ENCODE peak calls at places on chromosomes 2 and 18, in eight cellular contexts. One of them, this sample, is unnamed.

GRCh38 chr2:20212871-20213503 is 11.9 kb downstream of the SDC1 start:
- DNase-seq in neural crest cell: no peak
- DNase-seq in AG04449: no peak
- DNase-seq in AG09309: no peak
- DNase-seq in endothelial cell of umbilical vein: peak
- DNase-seq in BJ: no peak
- DNase-seq in right atrium auricular region: no peak
- DNase-seq in psoas muscle: no peak
- DNase-seq in this sample: no peak

GRCh38 chr18:37341473-37342086 is 224.0 kb downstream of the CELF4 start:
- DNase-seq in AG09309: no peak
- DNase-seq in AG04449: no peak
- DNase-seq in psoas muscle: no peak
- DNase-seq in endothelial cell of umbilical vein: no peak
- DNase-seq in neural crest cell: no peak
- DNase-seq in right atrium auricular region: no peak
- DNase-seq in BJ: no peak
- DNase-seq in this sample: no peak

GRCh38 chr2:134137182-134137595 is 116.7 kb upstream of the MGAT5 start:
- DNase-seq in AG09309: no peak
- DNase-seq in right atrium auricular region: no peak
- DNase-seq in neural crest cell: no peak
- DNase-seq in psoas muscle: no peak
- DNase-seq in BJ: no peak
- DNase-seq in AG04449: no peak
- DNase-seq in endothelial cell of umbilical vein: peak
- DNase-seq in this sample: peak

GRCh38 chr18:59562751-59563150 is 134.5 kb downstream of the CCBE1 start:
- DNase-seq in BJ: no peak
- DNase-seq in neural crest cell: no peak
- DNase-seq in psoas muscle: no peak
- DNase-seq in endothelial cell of umbilical vein: no peak
- DNase-seq in AG09309: no peak
- DNase-seq in right atrium auricular region: no peak
- DNase-seq in AG04449: no peak
- DNase-seq in this sample: no peak

GRCh38 chr2:128003463-128003862 is 24.4 kb downstream of the SAP130 start:
- DNase-seq in BJ: no peak
- DNase-seq in AG04449: no peak
- DNase-seq in psoas muscle: no peak
- DNase-seq in AG09309: no peak
- DNase-seq in neural crest cell: no peak
- DNase-seq in right atrium auricular region: no peak
- DNase-seq in endothelial cell of umbilical vein: no peak
- DNase-seq in this sample: no peak

GRCh38 chr2:156399224-156399949 is 36.8 kb upstream of the GPD2 start:
- DNase-seq in endothelial cell of umbilical vein: no peak
- DNase-seq in BJ: no peak
- DNase-seq in neural crest cell: no peak
- DNase-seq in right atrium auricular region: no peak
- DNase-seq in psoas muscle: no peak
- DNase-seq in AG04449: no peak
- DNase-seq in AG09309: peak
- DNase-seq in this sample: peak

GRCh38 chr2:20962939-20963543 is 80.8 kb downstream of the APOB start:
- DNase-seq in right atrium auricular region: peak
- DNase-seq in endothelial cell of umbilical vein: peak
- DNase-seq in BJ: no peak
- DNase-seq in neural crest cell: peak
- DNase-seq in AG04449: no peak
- DNase-seq in AG09309: no peak
- DNase-seq in psoas muscle: peak
- DNase-seq in this sample: peak

GRCh38 chr2:182616471-182617393 is 99.3 kb upstream of the DNAJC10 start:
- DNase-seq in AG09309: peak
- DNase-seq in right atrium auricular region: no peak
- DNase-seq in endothelial cell of umbilical vein: peak
- DNase-seq in neural crest cell: no peak
- DNase-seq in psoas muscle: no peak
- DNase-seq in AG04449: peak
- DNase-seq in BJ: peak
- DNase-seq in this sample: peak

GRCh38 chr2:127058246-127058580 is 48.7 kb downstream of the BIN1 start:
- DNase-seq in AG09309: no peak
- DNase-seq in psoas muscle: peak
- DNase-seq in endothelial cell of umbilical vein: no peak
- DNase-seq in right atrium auricular region: no peak
- DNase-seq in AG04449: no peak
- DNase-seq in BJ: no peak
- DNase-seq in neural crest cell: no peak
- DNase-seq in this sample: no peak

GRCh38 chr2:151922845-151923666 is 94.8 kb upstream of the ARL5A start:
- DNase-seq in psoas muscle: peak
- DNase-seq in AG04449: no peak
- DNase-seq in neural crest cell: no peak
- DNase-seq in BJ: no peak
- DNase-seq in AG09309: no peak
- DNase-seq in endothelial cell of umbilical vein: peak
- DNase-seq in right atrium auricular region: peak
- DNase-seq in this sample: no peak

GRCh38 chr2:72933207-72933606 is 15.9 kb downstream of the EMX1 start:
- DNase-seq in endothelial cell of umbilical vein: no peak
- DNase-seq in BJ: no peak
- DNase-seq in right atrium auricular region: no peak
- DNase-seq in AG09309: no peak
- DNase-seq in psoas muscle: peak
- DNase-seq in neural crest cell: no peak
- DNase-seq in AG04449: no peak
- DNase-seq in this sample: no peak

GRCh38 chr2:103289101-103289725 is 527.4 kb downstream of the TMEM182 start:
- DNase-seq in psoas muscle: no peak
- DNase-seq in BJ: no peak
- DNase-seq in right atrium auricular region: no peak
- DNase-seq in neural crest cell: no peak
- DNase-seq in endothelial cell of umbilical vein: no peak
- DNase-seq in AG09309: no peak
- DNase-seq in AG04449: no peak
- DNase-seq in this sample: no peak

GRCh38 chr2:28586864-28587263 is 91.0 kb downstream of the PLB1 start:
- DNase-seq in psoas muscle: no peak
- DNase-seq in BJ: no peak
- DNase-seq in AG09309: no peak
- DNase-seq in right atrium auricular region: no peak
- DNase-seq in endothelial cell of umbilical vein: no peak
- DNase-seq in AG04449: no peak
- DNase-seq in neural crest cell: no peak
- DNase-seq in this sample: no peak

GRCh38 chr2:198424112-198424511 is 619.7 kb downstream of the PLCL1 start:
- DNase-seq in psoas muscle: no peak
- DNase-seq in AG04449: no peak
- DNase-seq in neural crest cell: no peak
- DNase-seq in endothelial cell of umbilical vein: no peak
- DNase-seq in AG09309: no peak
- DNase-seq in right atrium auricular region: no peak
- DNase-seq in BJ: no peak
- DNase-seq in this sample: no peak

GRCh38 chr2:109143214-109144187 is 14.5 kb downstream of the SH3RF3 start:
- DNase-seq in endothelial cell of umbilical vein: no peak
- DNase-seq in right atrium auricular region: no peak
- DNase-seq in psoas muscle: no peak
- DNase-seq in AG09309: no peak
- DNase-seq in neural crest cell: no peak
- DNase-seq in BJ: no peak
- DNase-seq in AG04449: no peak
- DNase-seq in this sample: no peak

GRCh38 chr2:48253301-48253700 is 276.7 kb upstream of the STON1 start:
- DNase-seq in neural crest cell: no peak
- DNase-seq in AG09309: no peak
- DNase-seq in AG04449: no peak
- DNase-seq in BJ: no peak
- DNase-seq in endothelial cell of umbilical vein: no peak
- DNase-seq in psoas muscle: no peak
- DNase-seq in right atrium auricular region: no peak
- DNase-seq in this sample: no peak

GRCh38 chr2:172350844-172351480 is 76.4 kb upstream of the ITGA6 start:
- DNase-seq in psoas muscle: peak
- DNase-seq in BJ: no peak
- DNase-seq in endothelial cell of umbilical vein: no peak
- DNase-seq in AG09309: no peak
- DNase-seq in AG04449: no peak
- DNase-seq in neural crest cell: no peak
- DNase-seq in right atrium auricular region: no peak
- DNase-seq in this sample: no peak

GRCh38 chr2:8285898-8286297 is 396.0 kb upstream of the ID2 start:
- DNase-seq in AG09309: no peak
- DNase-seq in AG04449: no peak
- DNase-seq in BJ: no peak
- DNase-seq in right atrium auricular region: no peak
- DNase-seq in psoas muscle: no peak
- DNase-seq in neural crest cell: no peak
- DNase-seq in endothelial cell of umbilical vein: no peak
- DNase-seq in this sample: no peak

GRCh38 chr2:471560-471959 is 183.7 kb upstream of the ALKAL2 start:
- DNase-seq in AG09309: no peak
- DNase-seq in psoas muscle: no peak
- DNase-seq in neural crest cell: no peak
- DNase-seq in endothelial cell of umbilical vein: no peak
- DNase-seq in AG04449: no peak
- DNase-seq in BJ: no peak
- DNase-seq in right atrium auricular region: no peak
- DNase-seq in this sample: no peak

GRCh38 chr18:48264508-48264907 is 144.7 kb downstream of the ZBTB7C start:
- DNase-seq in AG09309: no peak
- DNase-seq in AG04449: no peak
- DNase-seq in right atrium auricular region: no peak
- DNase-seq in psoas muscle: no peak
- DNase-seq in endothelial cell of umbilical vein: no peak
- DNase-seq in neural crest cell: no peak
- DNase-seq in BJ: no peak
- DNase-seq in this sample: no peak

GRCh38 chr2:11393711-11394236 is 49.3 kb upstream of the ROCK2 start:
- DNase-seq in endothelial cell of umbilical vein: no peak
- DNase-seq in right atrium auricular region: no peak
- DNase-seq in AG04449: no peak
- DNase-seq in AG09309: no peak
- DNase-seq in BJ: no peak
- DNase-seq in neural crest cell: no peak
- DNase-seq in psoas muscle: no peak
- DNase-seq in this sample: no peak

GRCh38 chr2:223920109-223920508 is 25.0 kb downstream of the WDFY1 start:
- DNase-seq in neural crest cell: no peak
- DNase-seq in AG04449: no peak
- DNase-seq in right atrium auricular region: no peak
- DNase-seq in psoas muscle: no peak
- DNase-seq in endothelial cell of umbilical vein: no peak
- DNase-seq in BJ: no peak
- DNase-seq in AG09309: no peak
- DNase-seq in this sample: no peak
- TF ChIP-seq CTCF in neural crest cell: no peak
- TF ChIP-seq CTCF in AG04449: no peak
- TF ChIP-seq CTCF in right atrium auricular region: no peak
- TF ChIP-seq CTCF in psoas muscle: no peak
- TF ChIP-seq CTCF in endothelial cell of umbilical vein: no peak
- TF ChIP-seq CTCF in BJ: no peak
- TF ChIP-seq CTCF in AG09309: no peak
- TF ChIP-seq CTCF in this sample: no peak

GRCh38 chr18:24111936-24112335 is 26.9 kb upstream of the CABYR start:
- DNase-seq in AG04449: no peak
- DNase-seq in endothelial cell of umbilical vein: no peak
- DNase-seq in psoas muscle: no peak
- DNase-seq in right atrium auricular region: no peak
- DNase-seq in neural crest cell: no peak
- DNase-seq in AG09309: no peak
- DNase-seq in BJ: no peak
- DNase-seq in this sample: no peak
- TF ChIP-seq CTCF in AG04449: no peak
- TF ChIP-seq CTCF in endothelial cell of umbilical vein: no peak
- TF ChIP-seq CTCF in psoas muscle: no peak
- TF ChIP-seq CTCF in right atrium auricular region: no peak
- TF ChIP-seq CTCF in neural crest cell: no peak
- TF ChIP-seq CTCF in AG09309: no peak
- TF ChIP-seq CTCF in BJ: no peak
- TF ChIP-seq CTCF in this sample: no peak

DNA sequence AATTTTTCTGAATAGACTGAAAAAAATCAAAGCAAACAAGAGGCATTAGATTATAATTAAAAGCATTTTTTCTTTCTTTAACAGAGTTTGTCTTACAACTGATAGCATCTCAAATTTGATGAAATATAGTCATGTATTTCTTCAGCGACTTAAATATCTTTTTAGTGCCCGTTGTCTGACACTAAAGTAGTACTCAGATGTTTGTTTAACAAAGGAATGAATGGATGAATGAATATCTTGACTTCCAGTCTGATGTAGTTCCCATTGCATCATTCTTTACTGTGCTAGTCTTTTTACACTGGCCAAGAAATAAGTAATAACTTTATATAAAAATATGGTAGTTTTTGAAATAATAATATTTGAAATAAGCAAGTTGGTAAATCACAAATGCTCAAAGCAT is 111.1 kb downstream of the TTC27 start:
- DNase-seq in neural crest cell: no peak
- DNase-seq in psoas muscle: no peak
- DNase-seq in endothelial cell of umbilical vein: no peak
- DNase-seq in right atrium auricular region: no peak
- DNase-seq in AG04449: no peak
- DNase-seq in BJ: no peak
- DNase-seq in AG09309: no peak
- DNase-seq in this sample: no peak
- TF ChIP-seq CTCF in neural crest cell: no peak
- TF ChIP-seq CTCF in psoas muscle: no peak
- TF ChIP-seq CTCF in endothelial cell of umbilical vein: no peak
- TF ChIP-seq CTCF in right atrium auricular region: no peak
- TF ChIP-seq CTCF in AG04449: no peak
- TF ChIP-seq CTCF in BJ: no peak
- TF ChIP-seq CTCF in AG09309: no peak
- TF ChIP-seq CTCF in this sample: no peak

DNA sequence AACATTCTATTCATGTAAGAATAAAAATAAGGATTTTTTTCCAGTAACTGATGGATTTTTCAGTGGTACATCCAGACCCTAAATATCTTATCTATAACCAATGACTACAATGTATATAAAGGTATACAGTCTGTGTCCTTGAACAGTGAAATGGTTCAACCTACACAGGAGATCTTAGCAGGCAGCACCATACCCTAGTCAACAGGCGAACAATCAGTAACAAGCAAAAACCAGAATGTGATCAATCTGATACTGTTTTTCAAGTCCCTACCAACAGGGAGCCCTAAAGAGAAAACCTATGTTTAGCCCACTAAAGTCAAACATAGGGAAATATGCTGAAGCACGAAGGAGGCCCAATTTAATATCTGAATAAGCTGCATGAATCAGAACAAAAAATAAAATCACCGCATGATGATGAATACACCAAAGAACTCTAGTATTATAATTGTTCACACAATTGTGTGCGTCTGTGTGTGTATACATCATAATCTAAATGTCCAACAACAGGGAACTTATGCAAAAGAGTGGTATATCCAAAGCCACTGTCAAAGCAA is 26.0 kb downstream of the PTPN2 start:
- DNase-seq in AG04449: no peak
- DNase-seq in neural crest cell: no peak
- DNase-seq in right atrium auricular region: no peak
- DNase-seq in AG09309: no peak
- DNase-seq in psoas muscle: no peak
- DNase-seq in BJ: no peak
- DNase-seq in endothelial cell of umbilical vein: no peak
- DNase-seq in this sample: no peak
- TF ChIP-seq CTCF in AG04449: no peak
- TF ChIP-seq CTCF in neural crest cell: no peak
- TF ChIP-seq CTCF in right atrium auricular region: no peak
- TF ChIP-seq CTCF in AG09309: no peak
- TF ChIP-seq CTCF in psoas muscle: no peak
- TF ChIP-seq CTCF in BJ: no peak
- TF ChIP-seq CTCF in endothelial cell of umbilical vein: no peak
- TF ChIP-seq CTCF in this sample: no peak

This sample was measured in AG09319.